ENCODE peak calls at places on chromosomes 4 and X, in six cellular contexts. F is ovary, P is left ventricle myocardium inferior, R is astrocyte of the spinal cord, K is fibroblast of the aortic adventitia, I is fibroblast of mammary gland. V is an unnamed sample.

GRCh38 chrX:70332600-70332999 is 42.7 kb downstream of the KIF4A start:
- DNase-seq in F (no peak), P (no peak), R (no peak), K (no peak), I (no peak), V (no peak)

GRCh38 chr4:139564502-139564901 is 8.5 kb upstream of the SETD7 start:
- DNase-seq in F (no peak), P (no peak), R (no peak), K (no peak), I (no peak), V (no peak)

GRCh38 chrX:140229187-140229586 is 263.9 kb upstream of the CXorf66 start:
- DNase-seq in F (no peak), P (no peak), R (peak; percentile 13), K (no peak), I (no peak), V (no peak)

GRCh38 chr4:120071192-120071795 is 4.6 kb upstream of the MAD2L1 start:
- DNase-seq in F (no peak), P (no peak), R (peak; percentile 81), K (peak; percentile 87), I (peak; percentile 79), V (peak; percentile 70)

GRCh38 chrX:105822138-105823091 is at the start of gene NRK:
- DNase-seq in F (peak; percentile 74), P (peak; percentile 22), R (peak; percentile 42), K (no peak), I (no peak), V (no peak)

GRCh38 chrX:12946838-12947544 is 27.9 kb upstream of the TMSB4X start:
- DNase-seq in F (peak; percentile 52), P (peak; percentile 40), R (peak; percentile 85), K (peak; percentile 97), I (peak; percentile 83), V (peak; percentile 86)

GRCh38 chr4:54607067-54607466 is 50.7 kb upstream of the KIT start:
- DNase-seq in F (no peak), P (no peak), R (no peak), K (no peak), I (no peak), V (no peak)

GRCh38 chrX:21266949-21267348 is 107.3 kb upstream of the CNKSR2 start:
- DNase-seq in F (no peak), P (no peak), R (no peak), K (no peak), I (no peak), V (no peak)

GRCh38 chrX:113929004-113929403 is 654.9 kb upstream of the HTR2C start:
- DNase-seq in F (no peak), P (no peak), R (peak; percentile 19), K (peak; percentile 42), I (peak; percentile 53), V (peak; percentile 60)
- TF ChIP-seq CTCF in F (no peak), P (peak; percentile 9), R (peak; percentile 55), K (peak; percentile 59), I (peak; percentile 68), V (peak; percentile 69)

DNA sequence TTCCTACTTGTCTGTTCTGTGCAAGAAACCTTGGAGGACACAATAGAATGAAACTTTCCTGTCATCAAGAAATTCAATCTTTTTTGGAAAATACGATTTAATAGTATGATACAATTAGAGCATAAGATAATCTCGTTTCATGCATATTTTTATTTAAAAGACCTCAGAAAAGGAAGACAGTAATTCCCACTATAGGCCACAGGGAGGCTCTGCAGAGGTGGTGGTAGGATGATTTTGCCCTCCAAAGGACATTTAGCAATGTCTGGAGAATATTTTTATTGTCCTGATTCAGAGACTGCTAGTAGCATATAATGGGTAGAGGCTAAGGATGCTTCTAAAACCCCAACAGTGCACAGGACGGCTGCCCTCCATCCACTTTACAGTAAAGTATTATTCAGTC is 68.7 kb downstream of the PAK3 start:
- DNase-seq in F (no peak), P (no peak), R (no peak), K (peak; percentile 4), I (peak; percentile 29), V (peak; percentile 18)
- TF ChIP-seq CTCF in F (no peak), P (peak; percentile 33), R (peak; percentile 31), K (peak; percentile 33), I (peak; percentile 61), V (peak; percentile 47)

GRCh38 chr4:26804451-26804850 is 56.2 kb upstream of the STIM2 start:
- DNase-seq in F (no peak), P (no peak), R (no peak), K (no peak), I (no peak), V (no peak)

GRCh38 chr4:26806331-26806730 is 54.3 kb upstream of the STIM2 start:
- DNase-seq in F (no peak), P (no peak), R (no peak), K (no peak), I (peak; percentile 51), V (no peak)

GRCh38 chr4:26802790-26803189 is 57.9 kb upstream of the STIM2 start:
- DNase-seq in F (no peak), P (no peak), R (no peak), K (no peak), I (no peak), V (no peak)

GRCh38 chr4:26804876-26805275 is 55.8 kb upstream of the STIM2 start:
- DNase-seq in F (no peak), P (no peak), R (no peak), K (no peak), I (peak; percentile 11), V (no peak)

DNA sequence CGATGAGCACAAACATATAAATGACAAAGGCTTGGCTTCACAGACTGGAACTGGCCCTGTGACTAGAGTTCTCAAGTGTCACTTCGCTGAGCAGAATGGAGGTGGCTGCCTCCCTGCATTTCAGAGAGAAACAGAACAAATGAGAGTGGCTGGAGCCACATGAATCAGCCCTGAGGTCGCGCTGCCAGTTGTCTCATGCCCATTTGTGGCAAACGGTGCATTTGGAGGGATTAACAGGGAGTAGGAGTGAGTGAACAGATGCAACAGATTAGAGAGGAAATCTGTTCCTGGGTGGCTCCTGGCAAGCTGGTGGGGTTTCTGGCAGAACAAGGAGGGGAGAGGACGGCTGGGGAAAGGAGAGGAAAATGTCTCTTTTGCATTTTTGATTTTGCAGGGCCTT is 57.2 kb upstream of the STIM2 start:
- DNase-seq in F (no peak), P (no peak), R (no peak), K (no peak), I (no peak), V (no peak)
- TF ChIP-seq CTCF in F (no peak), P (no peak), R (no peak), K (no peak), I (no peak), V (no peak)

GRCh38 chr4:7738458-7739076 is 201.1 kb downstream of the AFAP1 start:
- DNase-seq in F (no peak), P (peak; percentile 7), R (no peak), K (no peak), I (no peak), V (no peak)

GRCh38 chr4:7739077-7739917 is 200.4 kb downstream of the AFAP1 start:
- DNase-seq in F (no peak), P (peak; percentile 11), R (no peak), K (no peak), I (no peak), V (no peak)

GRCh38 chr4:7736436-7737267 is 203.0 kb downstream of the AFAP1 start:
- DNase-seq in F (no peak), P (peak; percentile 11), R (peak; percentile 21), K (no peak), I (no peak), V (no peak)

GRCh38 chr4:7737268-7737645 is 202.4 kb downstream of the AFAP1 start:
- DNase-seq in F (no peak), P (peak; percentile 4), R (no peak), K (no peak), I (no peak), V (no peak)

GRCh38 chr4:7737752-7738457 is 201.8 kb downstream of the AFAP1 start:
- DNase-seq in F (no peak), P (peak; percentile 2), R (no peak), K (no peak), I (no peak), V (no peak)
- TF ChIP-seq CTCF in F (no peak), P (no peak), R (no peak), K (no peak), I (no peak), V (no peak)

DNA sequence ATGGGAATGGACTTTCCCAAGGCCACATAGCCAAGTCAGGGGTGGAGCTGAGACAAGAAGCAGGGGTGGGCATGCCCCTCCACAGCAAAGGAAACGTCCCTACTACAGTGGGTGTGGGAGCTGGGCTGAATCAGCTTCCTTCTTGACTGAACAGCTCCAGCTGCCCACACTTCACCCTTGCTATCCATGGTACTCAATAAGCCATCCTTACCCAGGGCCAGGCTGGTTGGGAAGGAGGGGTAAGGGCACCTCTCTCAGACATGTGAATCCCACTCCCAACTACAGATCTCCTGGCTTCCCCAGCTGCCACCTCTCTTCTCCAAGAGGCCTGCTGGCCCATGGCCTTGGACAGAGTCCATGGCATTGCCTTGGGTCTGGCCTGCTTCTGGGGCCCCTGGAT is 21.0 kb downstream of the LAS1L start:
- DNase-seq in F (no peak), P (no peak), R (no peak), K (no peak), I (no peak), V (no peak)
- TF ChIP-seq CTCF in F (no peak), P (no peak), R (no peak), K (no peak), I (no peak), V (no peak)

DNA sequence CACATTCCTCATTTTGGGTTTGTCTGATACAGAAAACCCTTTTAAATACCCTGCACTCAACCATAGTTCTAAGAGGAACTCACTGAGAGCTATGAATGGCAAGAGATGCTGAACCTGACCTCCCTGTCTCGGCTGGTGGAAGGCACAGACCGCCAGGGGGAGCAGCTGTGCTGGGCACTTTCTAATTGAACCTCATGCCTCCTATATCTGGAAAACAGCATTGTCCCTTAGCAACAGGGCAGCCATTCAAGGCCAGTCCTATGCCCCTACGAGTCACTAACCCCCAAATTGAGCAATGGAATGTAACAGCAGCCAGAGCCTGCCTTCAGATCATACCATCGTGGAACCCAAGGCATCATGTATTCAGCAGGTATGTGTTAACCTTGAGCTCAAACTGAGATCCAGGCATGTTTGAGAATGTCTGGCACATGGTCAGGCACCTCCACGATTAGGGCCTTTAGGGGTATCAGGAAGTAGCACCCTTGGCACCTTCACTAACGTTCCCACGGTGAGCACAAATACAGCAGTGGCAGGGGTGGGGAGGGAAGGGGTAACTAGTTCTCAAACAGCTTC is 5.1 kb downstream of the USP27X start:
- DNase-seq in F (peak; percentile 64), P (peak; percentile 56), R (peak; percentile 32), K (peak; percentile 53), I (peak; percentile 52), V (peak; percentile 33)
- TF ChIP-seq CTCF in F (no peak), P (peak; percentile 70), R (peak; percentile 79), K (peak; percentile 86), I (peak; percentile 79), V (peak; percentile 76)

GRCh38 chr4:154836030-154836429 is 55.0 kb downstream of the RBM46 start:
- DNase-seq in F (no peak), P (no peak), R (no peak), K (no peak), I (no peak), V (no peak)

GRCh38 chr4:154838155-154838554 is 57.1 kb downstream of the RBM46 start:
- DNase-seq in F (no peak), P (no peak), R (no peak), K (no peak), I (no peak), V (no peak)

GRCh38 chr4:154836513-154836912 is 55.4 kb downstream of the RBM46 start:
- DNase-seq in F (no peak), P (no peak), R (no peak), K (no peak), I (no peak), V (no peak)

GRCh38 chr4:154838694-154839093 is 57.6 kb downstream of the RBM46 start:
- DNase-seq in F (no peak), P (no peak), R (no peak), K (no peak), I (no peak), V (no peak)
- TF ChIP-seq CTCF in F (no peak), P (no peak), R (no peak), K (no peak), I (no peak), V (no peak)